ENCODE peak calls at places on chromosome 5, in four cellular contexts. K is PC-3, F is heart left ventricle, H is right lobe of liver. V is an unnamed sample.
A peak's percentile ranks its signal among the peaks of the same experiment; 100 is the strongest.

GRCh38 chr5:126182901-126183695 is 240.1 kb upstream of the GRAMD2B start:
- DNase-seq in K (no peak), F (peak; percentile 33), H (no peak), V (no peak)

GRCh38 chr5:160054831-160055230 is 45.9 kb downstream of the TTC1 start:
- DNase-seq in K (peak; percentile 66), F (no peak), H (no peak), V (no peak)

GRCh38 chr5:157473383-157474370 is 13.7 kb downstream of the NIPAL4 start:
- DNase-seq in K (no peak), F (no peak), H (no peak), V (no peak)

GRCh38 chr5:34622046-34622435 is 34.1 kb upstream of the RAI14 start:
- DNase-seq in K (no peak), F (no peak), H (no peak), V (no peak)

GRCh38 chr5:19866088-19866446 is 121.9 kb downstream of the CDH18 start:
- DNase-seq in K (no peak), F (no peak), H (no peak), V (no peak)

GRCh38 chr5:149172261-149172660 is 31.0 kb downstream of the ABLIM3 start:
- DNase-seq in K (peak; percentile 97), F (no peak), H (no peak), V (no peak)

GRCh38 chr5:30034870-30035269 is 1158.6 kb upstream of the CDH6 start:
- DNase-seq in K (no peak), F (no peak), H (no peak), V (no peak)

GRCh38 chr5:132797651-132798050 is 15.5 kb upstream of the SOWAHA start:
- DNase-seq in K (no peak), F (no peak), H (no peak), V (no peak)

GRCh38 chr5:116859666-116860320 is 285.2 kb upstream of the SEMA6A start:
- DNase-seq in K (no peak), F (no peak), H (no peak), V (no peak)

GRCh38 chr5:66987126-66987525 is 209.5 kb downstream of the CD180 start:
- DNase-seq in K (no peak), F (no peak), H (no peak), V (no peak)

GRCh38 chr5:117590944-117591343 is 1016.3 kb upstream of the SEMA6A start:
- DNase-seq in K (peak; percentile 5), F (no peak), H (no peak), V (no peak)

GRCh38 chr5:109273594-109273993 is 136.2 kb downstream of the PJA2 start:
- DNase-seq in K (no peak), F (no peak), H (no peak), V (no peak)

GRCh38 chr5:176388003-176388340 is 426 bp downstream of the NOP16 start:
- DNase-seq in K (peak; percentile 23), F (no peak), H (no peak), V (no peak)

GRCh38 chr5:39146831-39147540 is 72.4 kb downstream of the FYB1 start:
- DNase-seq in K (no peak), F (no peak), H (no peak), V (no peak)

GRCh38 chr5:111278824-111279504 is 54.8 kb downstream of the CAMK4 start:
- DNase-seq in K (peak; percentile 65), F (peak; percentile 49), H (peak; percentile 62), V (peak; percentile 60)

GRCh38 chr5:135713516-135713915 is 120.9 kb upstream of the SLC25A48 start:
- DNase-seq in K (no peak), F (no peak), H (no peak), V (no peak)

GRCh38 chr5:67176931-67177330 is 19.7 kb downstream of the CD180 start:
- DNase-seq in K (no peak), F (no peak), H (no peak), V (no peak)

DNA sequence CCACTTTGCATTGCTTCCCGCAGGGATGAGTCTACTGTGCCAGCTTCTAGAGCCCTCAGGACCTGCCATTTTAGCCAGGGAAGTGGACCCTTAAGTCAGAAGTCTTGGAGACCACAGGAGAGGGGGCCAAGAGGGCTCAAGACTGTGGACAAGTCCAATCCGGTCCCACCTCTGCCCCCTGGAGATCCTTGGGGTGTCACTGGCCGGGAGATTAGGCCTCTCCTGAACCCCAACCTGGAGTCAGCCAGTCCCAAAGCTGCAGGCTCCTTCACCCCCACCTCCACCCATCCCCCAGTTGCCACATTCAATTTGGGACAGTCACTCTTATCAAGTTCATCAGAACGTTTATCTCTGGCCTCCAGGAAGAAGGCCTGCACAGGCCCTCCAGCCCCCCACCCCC is 316 bp downstream of the SLC23A1 start:
- DNase-seq in K (no peak), F (peak; percentile 14), H (peak; percentile 50), V (peak; percentile 25)
- H3K4me1 ChIP-seq in K (peaks cover 4% of the 10 kb centered on the region), F (peaks cover 15% of the 10 kb centered on the region), H (peaks cover 45% of the 10 kb centered on the region), V (peaks cover 2% of the 10 kb centered on the region)

DNA sequence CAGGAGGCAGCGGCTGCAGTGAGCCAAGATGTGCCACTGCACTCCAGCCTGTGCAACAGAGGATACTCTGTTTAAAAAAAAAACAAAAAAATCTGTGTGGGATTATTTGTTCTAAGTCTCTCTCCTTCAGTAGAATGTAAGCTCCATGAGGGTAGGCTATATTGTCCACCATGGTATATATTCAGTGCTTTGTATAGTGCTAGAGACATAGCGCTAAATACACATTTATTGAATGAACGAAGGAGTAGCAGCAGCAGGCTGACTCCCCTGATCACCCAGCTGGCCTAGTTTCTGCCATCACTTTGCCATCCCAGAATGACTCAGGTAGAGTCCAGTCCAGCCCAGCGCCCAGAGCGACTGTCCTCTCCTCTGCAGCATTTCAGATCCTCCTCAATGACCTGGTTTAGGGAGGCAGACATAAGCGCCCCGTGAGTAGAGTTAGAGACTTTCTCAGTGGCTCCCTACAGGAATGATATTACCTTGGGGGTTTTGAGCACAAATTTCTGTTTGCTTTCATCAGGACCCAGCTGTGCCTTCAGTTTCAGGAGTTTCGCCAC is 716 bp downstream of the HARS1 start:
- DNase-seq in K (peak; percentile 12), F (no peak), H (no peak), V (no peak)
- TF ChIP-seq CTCF in K (no peak), F (no peak), H (no peak), V (no peak)

GRCh38 chr5:140965905-140966292 is 377 bp upstream of the PCDHAC2 start:
- DNase-seq in K (peak; percentile 8), F (no peak), H (no peak), V (no peak)

GRCh38 chr5:140969880-140970279 is 3.6 kb downstream of the PCDHAC2 start:
- DNase-seq in K (no peak), F (no peak), H (no peak), V (no peak)

GRCh38 chr5:140964356-140964755 is 1.9 kb upstream of the PCDHAC2 start:
- DNase-seq in K (no peak), F (no peak), H (no peak), V (no peak)

GRCh38 chr5:140967226-140967893 is 1.1 kb downstream of the PCDHAC2 start:
- DNase-seq in K (no peak), F (no peak), H (no peak), V (no peak)

DNA sequence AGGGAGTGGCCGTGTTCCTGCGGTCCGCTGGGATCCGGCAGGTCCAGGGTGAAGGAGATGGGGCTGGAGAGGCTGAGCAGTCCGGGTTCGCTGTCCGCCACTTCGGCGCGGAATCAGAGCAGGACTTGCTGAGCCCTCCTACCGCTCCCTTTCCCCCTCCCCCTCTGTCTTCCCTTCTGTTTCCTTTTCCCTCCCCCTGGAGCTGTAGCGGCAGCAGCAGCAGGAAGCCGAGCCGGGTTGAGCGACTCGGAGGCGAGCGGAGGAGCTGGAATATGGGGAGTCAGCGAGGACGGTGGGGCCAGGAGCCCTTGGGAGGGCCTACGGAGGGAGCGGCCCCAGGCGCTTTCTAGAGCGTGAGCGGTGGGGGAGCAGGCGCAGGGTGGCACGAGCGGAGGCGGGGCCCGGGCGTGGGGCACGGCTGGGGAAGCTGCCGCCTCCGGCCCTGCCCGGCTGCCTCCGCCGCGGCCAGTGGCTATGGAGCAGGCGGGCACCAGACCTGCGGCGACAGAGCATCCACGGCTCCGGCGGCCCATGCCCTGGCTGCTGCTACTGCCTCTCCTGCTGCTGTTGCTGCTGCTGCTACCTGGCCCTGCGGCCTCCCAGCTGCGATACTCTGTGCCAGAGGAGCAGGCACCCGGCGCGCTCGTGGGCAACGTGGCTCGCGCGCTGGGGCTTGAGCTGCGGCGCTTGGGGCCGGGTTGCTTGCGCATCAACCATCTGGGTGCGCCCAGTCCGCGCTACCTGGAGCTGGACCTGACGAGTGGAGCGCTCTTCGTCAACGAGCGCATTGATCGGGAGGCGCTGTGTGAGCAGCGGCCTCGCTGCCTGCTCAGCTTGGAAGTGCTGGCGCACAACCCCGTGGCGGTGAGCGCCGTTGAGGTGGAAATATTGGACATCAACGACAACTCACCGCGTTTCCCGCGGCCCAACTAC is at the start of gene PCDHAC2:
- DNase-seq in K (peak; percentile 60), F (peak; percentile 39), H (peak; percentile 56), V (peak; percentile 30)
- H3K4me3 ChIP-seq in K (peak within 1 kb of the TSS; percentile 90), F (peak within 1 kb of the TSS; percentile 62), H (peak within 1 kb of the TSS; percentile 48), V (peak within 1 kb of the TSS; percentile 67)

GRCh38 chr5:173711466-173711865 is 95.0 kb upstream of the BOD1 start:
- DNase-seq in K (no peak), F (no peak), H (no peak), V (no peak)

GRCh38 chr5:173707392-173707791 is 90.9 kb upstream of the BOD1 start:
- DNase-seq in K (peak; percentile 58), F (peak; percentile 79), H (no peak), V (peak; percentile 81)

GRCh38 chr5:173710528-173710927 is 94.1 kb upstream of the BOD1 start:
- DNase-seq in K (no peak), F (no peak), H (no peak), V (no peak)

GRCh38 chr5:173709145-173709544 is 92.7 kb upstream of the BOD1 start:
- DNase-seq in K (no peak), F (no peak), H (no peak), V (no peak)

GRCh38 chr5:173709761-173710160 is 93.3 kb upstream of the BOD1 start:
- DNase-seq in K (no peak), F (no peak), H (no peak), V (no peak)
- H3K4me1 ChIP-seq in K (peaks cover 26% of the 10 kb centered on the region), F (peaks cover 30% of the 10 kb centered on the region), H (no peaks in the 10 kb centered on the region), V (peaks cover 20% of the 10 kb centered on the region)

DNA sequence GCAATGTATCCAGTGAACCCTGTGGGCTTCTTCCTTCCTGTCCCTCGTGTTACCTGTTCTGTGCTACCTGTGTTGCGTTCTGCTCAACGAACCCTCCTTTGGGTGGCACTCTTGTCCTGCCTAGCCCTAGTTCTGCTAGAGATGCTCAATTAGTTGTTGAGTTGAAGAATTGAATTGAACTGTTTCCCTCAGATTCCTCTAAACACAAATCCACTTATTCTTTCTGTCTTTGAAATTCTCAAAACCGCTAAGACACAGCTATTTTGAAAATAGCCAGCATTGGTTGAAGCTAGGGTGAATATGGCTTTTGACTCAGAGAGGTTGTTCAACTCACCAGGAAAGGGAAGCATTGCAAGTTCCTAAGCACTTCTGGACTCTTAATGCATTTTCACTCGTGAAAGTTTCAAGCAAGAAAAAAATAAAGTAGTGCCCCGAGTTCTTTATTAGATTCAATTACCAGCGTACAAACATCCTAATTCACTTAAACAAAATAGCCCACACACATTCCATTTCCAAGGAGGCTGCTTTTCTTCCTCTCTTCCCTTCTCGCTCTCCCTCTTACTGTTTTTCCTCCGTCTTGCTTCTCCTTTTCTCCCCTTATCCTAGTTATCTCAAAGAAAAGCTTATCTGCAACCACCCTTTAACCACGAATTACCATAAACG is 648 bp upstream of the ITGA1 start:
- DNase-seq in K (no peak), F (no peak), H (peak; percentile 66), V (no peak)
- TF ChIP-seq CTCF in K (peak; percentile 68), F (no peak), H (peak; percentile 52), V (peak; percentile 29)

DNA sequence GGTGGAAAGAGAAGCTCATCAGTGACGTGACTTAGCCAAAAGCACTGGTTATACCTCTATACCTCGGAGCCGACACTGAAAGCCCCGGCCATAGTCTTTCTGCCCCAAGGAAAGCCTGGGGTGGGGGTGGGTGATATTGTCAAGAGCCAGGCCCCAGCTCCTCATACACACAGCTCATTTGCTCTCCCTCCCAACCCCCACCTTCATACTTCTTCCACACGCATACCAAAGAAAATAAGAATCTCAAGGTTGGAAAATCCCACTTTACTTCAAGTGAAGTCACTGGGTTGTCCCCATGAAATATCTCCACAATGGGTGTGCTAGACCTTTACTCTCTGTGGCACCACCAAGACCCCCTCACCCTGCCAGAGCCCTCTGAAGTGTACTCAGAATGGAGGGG is 27.1 kb upstream of the MGAT1 start:
- DNase-seq in K (no peak), F (no peak), H (no peak), V (no peak)
- H3K4me3 ChIP-seq in K (peak overlapping the region; percentile 77), F (peak overlapping the region; percentile 72), H (no peak overlapping the region), V (peak overlapping the region; percentile 81)